ENCODE peak calls at places on chromosomes 16 and 17, in seven cellular contexts. One of them, this sample, is unnamed.

GRCh38 chr17:21020622-21021021 is 22.2 kb downstream of the USP22 start:
- DNase-seq in left ventricle myocardium inferior: no peak
- DNase-seq in HEK293T: no peak
- DNase-seq in AG20443: no peak
- DNase-seq in body of pancreas: no peak
- DNase-seq in PC-9: no peak
- DNase-seq in SJSA1: no peak
- DNase-seq in this sample: no peak

GRCh38 chr17:42530952-42531454 is 5.0 kb upstream of the NAGLU start:
- DNase-seq in AG20443: no peak
- DNase-seq in left ventricle myocardium inferior: no peak
- DNase-seq in PC-9: no peak
- DNase-seq in HEK293T: no peak
- DNase-seq in SJSA1: no peak
- DNase-seq in body of pancreas: peak; percentile 74
- DNase-seq in this sample: no peak

GRCh38 chr16:21060027-21060510 is 90.6 kb downstream of the DNAH3 start:
- DNase-seq in left ventricle myocardium inferior: no peak
- DNase-seq in body of pancreas: no peak
- DNase-seq in SJSA1: no peak
- DNase-seq in AG20443: no peak
- DNase-seq in HEK293T: no peak
- DNase-seq in PC-9: no peak
- DNase-seq in this sample: no peak

GRCh38 chr17:16085066-16085699 is 85.6 kb downstream of the TTC19 start:
- DNase-seq in PC-9: no peak
- DNase-seq in AG20443: peak; percentile 31
- DNase-seq in body of pancreas: no peak
- DNase-seq in left ventricle myocardium inferior: no peak
- DNase-seq in SJSA1: peak; percentile 53
- DNase-seq in HEK293T: no peak
- DNase-seq in this sample: no peak

GRCh38 chr16:48231675-48232214 is 12.4 kb upstream of the LONP2 start:
- DNase-seq in PC-9: no peak
- DNase-seq in HEK293T: peak; percentile 36
- DNase-seq in AG20443: peak; percentile 59
- DNase-seq in SJSA1: peak; percentile 25
- DNase-seq in left ventricle myocardium inferior: peak; percentile 21
- DNase-seq in body of pancreas: peak; percentile 29
- DNase-seq in this sample: no peak

GRCh38 chr16:26985100-26986065 is 81.3 kb upstream of the C16orf82 start:
- DNase-seq in SJSA1: no peak
- DNase-seq in left ventricle myocardium inferior: no peak
- DNase-seq in PC-9: no peak
- DNase-seq in HEK293T: no peak
- DNase-seq in AG20443: no peak
- DNase-seq in body of pancreas: no peak
- DNase-seq in this sample: no peak

GRCh38 chr16:361872-362701 is 8.3 kb downstream of the MRPL28 start:
- DNase-seq in PC-9: peak; percentile 74
- DNase-seq in HEK293T: peak; percentile 69
- DNase-seq in left ventricle myocardium inferior: peak; percentile 63
- DNase-seq in body of pancreas: peak; percentile 84
- DNase-seq in AG20443: peak; percentile 90
- DNase-seq in SJSA1: peak; percentile 61
- DNase-seq in this sample: peak; percentile 68

GRCh38 chr16:77553130-77553529 is 118.3 kb upstream of the ADAMTS18 start:
- DNase-seq in PC-9: no peak
- DNase-seq in body of pancreas: no peak
- DNase-seq in HEK293T: no peak
- DNase-seq in AG20443: no peak
- DNase-seq in SJSA1: no peak
- DNase-seq in left ventricle myocardium inferior: no peak
- DNase-seq in this sample: no peak

GRCh38 chr16:50644730-50645129 is 36.4 kb downstream of the SNX20 start:
- DNase-seq in left ventricle myocardium inferior: no peak
- DNase-seq in AG20443: peak; percentile 55
- DNase-seq in HEK293T: no peak
- DNase-seq in body of pancreas: peak; percentile 44
- DNase-seq in SJSA1: no peak
- DNase-seq in PC-9: no peak
- DNase-seq in this sample: peak; percentile 44

GRCh38 chr16:75555213-75555706 is 792 bp downstream of the TMEM231 start:
- DNase-seq in body of pancreas: peak; percentile 80
- DNase-seq in AG20443: peak; percentile 92
- DNase-seq in SJSA1: peak; percentile 72
- DNase-seq in left ventricle myocardium inferior: peak; percentile 84
- DNase-seq in HEK293T: peak; percentile 87
- DNase-seq in PC-9: peak; percentile 83
- DNase-seq in this sample: peak; percentile 79

GRCh38 chr16:2898831-2899563 is 12.7 kb upstream of the FLYWCH1 start:
- DNase-seq in SJSA1: no peak
- DNase-seq in left ventricle myocardium inferior: no peak
- DNase-seq in HEK293T: no peak
- DNase-seq in PC-9: no peak
- DNase-seq in AG20443: no peak
- DNase-seq in body of pancreas: no peak
- DNase-seq in this sample: no peak

GRCh38 chr17:77723071-77723908 is 235.2 kb upstream of the TNRC6C start:
- DNase-seq in PC-9: no peak
- DNase-seq in HEK293T: no peak
- DNase-seq in body of pancreas: no peak
- DNase-seq in left ventricle myocardium inferior: peak; percentile 38
- DNase-seq in AG20443: no peak
- DNase-seq in SJSA1: no peak
- DNase-seq in this sample: peak; percentile 8

GRCh38 chr17:16924701-16925440 is 47.0 kb downstream of the TNFRSF13B start:
- DNase-seq in SJSA1: no peak
- DNase-seq in body of pancreas: no peak
- DNase-seq in AG20443: no peak
- DNase-seq in PC-9: no peak
- DNase-seq in HEK293T: no peak
- DNase-seq in left ventricle myocardium inferior: peak; percentile 2
- DNase-seq in this sample: no peak

GRCh38 chr17:29483503-29483902 is 83.3 kb downstream of the ABHD15 start:
- DNase-seq in AG20443: no peak
- DNase-seq in PC-9: no peak
- DNase-seq in body of pancreas: no peak
- DNase-seq in left ventricle myocardium inferior: no peak
- DNase-seq in HEK293T: no peak
- DNase-seq in SJSA1: no peak
- DNase-seq in this sample: no peak

GRCh38 chr16:74268372-74268782 is 28.2 kb upstream of the PSMD7 start:
- DNase-seq in PC-9: no peak
- DNase-seq in AG20443: no peak
- DNase-seq in SJSA1: no peak
- DNase-seq in body of pancreas: no peak
- DNase-seq in left ventricle myocardium inferior: no peak
- DNase-seq in HEK293T: peak; percentile 39
- DNase-seq in this sample: no peak

GRCh38 chr16:28187595-28188004 is 24.2 kb downstream of the XPO6 start:
- DNase-seq in PC-9: peak; percentile 21
- DNase-seq in body of pancreas: no peak
- DNase-seq in left ventricle myocardium inferior: no peak
- DNase-seq in HEK293T: no peak
- DNase-seq in AG20443: no peak
- DNase-seq in SJSA1: no peak
- DNase-seq in this sample: no peak

GRCh38 chr16:3920206-3920605 is 39.7 kb upstream of the CREBBP start:
- DNase-seq in PC-9: no peak
- DNase-seq in body of pancreas: no peak
- DNase-seq in AG20443: no peak
- DNase-seq in left ventricle myocardium inferior: no peak
- DNase-seq in HEK293T: no peak
- DNase-seq in SJSA1: no peak
- DNase-seq in this sample: no peak

GRCh38 chr17:76700627-76701470 is 9.9 kb downstream of the MXRA7 start:
- DNase-seq in body of pancreas: peak; percentile 42
- DNase-seq in AG20443: peak; percentile 89
- DNase-seq in PC-9: no peak
- DNase-seq in SJSA1: peak; percentile 87
- DNase-seq in left ventricle myocardium inferior: peak; percentile 76
- DNase-seq in HEK293T: no peak
- DNase-seq in this sample: no peak

GRCh38 chr17:31095239-31096105 is 695 bp downstream of the NF1 start:
- DNase-seq in PC-9: no peak
- DNase-seq in body of pancreas: peak; percentile 43
- DNase-seq in AG20443: peak; percentile 31
- DNase-seq in SJSA1: peak; percentile 59
- DNase-seq in HEK293T: peak; percentile 32
- DNase-seq in left ventricle myocardium inferior: peak; percentile 41
- DNase-seq in this sample: no peak

GRCh38 chr17:10879110-10879509 is 41.2 kb upstream of the PIRT start:
- DNase-seq in AG20443: peak; percentile 12
- DNase-seq in HEK293T: peak; percentile 8
- DNase-seq in PC-9: no peak
- DNase-seq in SJSA1: no peak
- DNase-seq in left ventricle myocardium inferior: peak; percentile 19
- DNase-seq in body of pancreas: peak; percentile 8
- DNase-seq in this sample: peak; percentile 32

GRCh38 chr16:72203401-72203800 is 31.4 kb upstream of the PMFBP1 start:
- DNase-seq in HEK293T: no peak
- DNase-seq in AG20443: peak; percentile 36
- DNase-seq in body of pancreas: peak; percentile 62
- DNase-seq in SJSA1: no peak
- DNase-seq in left ventricle myocardium inferior: no peak
- DNase-seq in PC-9: no peak
- DNase-seq in this sample: peak; percentile 28

GRCh38 chr17:27315322-27315721 is 21.4 kb downstream of the WSB1 start:
- DNase-seq in SJSA1: no peak
- DNase-seq in HEK293T: peak; percentile 49
- DNase-seq in AG20443: peak; percentile 85
- DNase-seq in left ventricle myocardium inferior: peak; percentile 83
- DNase-seq in PC-9: no peak
- DNase-seq in body of pancreas: peak; percentile 48
- DNase-seq in this sample: peak; percentile 82

GRCh38 chr17:34658796-34659195 is 79.4 kb downstream of the TMEM132E start:
- DNase-seq in HEK293T: no peak
- DNase-seq in PC-9: no peak
- DNase-seq in AG20443: no peak
- DNase-seq in body of pancreas: no peak
- DNase-seq in SJSA1: no peak
- DNase-seq in left ventricle myocardium inferior: no peak
- DNase-seq in this sample: no peak

GRCh38 chr16:10153993-10154788 is 28.0 kb downstream of the GRIN2A start:
- DNase-seq in SJSA1: no peak
- DNase-seq in left ventricle myocardium inferior: no peak
- DNase-seq in AG20443: no peak
- DNase-seq in HEK293T: no peak
- DNase-seq in body of pancreas: no peak
- DNase-seq in PC-9: no peak
- DNase-seq in this sample: no peak

GRCh38 chr16:19330801-19331484 is 45.4 kb downstream of the CLEC19A start:
- DNase-seq in body of pancreas: no peak
- DNase-seq in HEK293T: no peak
- DNase-seq in left ventricle myocardium inferior: no peak
- DNase-seq in SJSA1: peak; percentile 4
- DNase-seq in AG20443: peak; percentile 62
- DNase-seq in PC-9: peak; percentile 80
- DNase-seq in this sample: no peak

GRCh38 chr17:45758544-45758943 is 25.6 kb upstream of the CRHR1 start:
- DNase-seq in left ventricle myocardium inferior: no peak
- DNase-seq in body of pancreas: no peak
- DNase-seq in PC-9: no peak
- DNase-seq in AG20443: no peak
- DNase-seq in SJSA1: no peak
- DNase-seq in HEK293T: no peak
- DNase-seq in this sample: no peak

GRCh38 chr16:4360538-4361021 is 9.5 kb upstream of the PAM16 start:
- DNase-seq in AG20443: no peak
- DNase-seq in SJSA1: no peak
- DNase-seq in body of pancreas: no peak
- DNase-seq in PC-9: no peak
- DNase-seq in left ventricle myocardium inferior: no peak
- DNase-seq in HEK293T: no peak
- DNase-seq in this sample: no peak

GRCh38 chr16:49023095-49023494 is 258.5 kb downstream of the CBLN1 start:
- DNase-seq in PC-9: no peak
- DNase-seq in AG20443: peak; percentile 33
- DNase-seq in body of pancreas: peak; percentile 9
- DNase-seq in left ventricle myocardium inferior: no peak
- DNase-seq in SJSA1: no peak
- DNase-seq in HEK293T: no peak
- DNase-seq in this sample: peak; percentile 79

GRCh38 chr17:57294629-57295501 is 38.5 kb downstream of the MSI2 start:
- DNase-seq in HEK293T: no peak
- DNase-seq in SJSA1: peak; percentile 72
- DNase-seq in left ventricle myocardium inferior: peak; percentile 38
- DNase-seq in body of pancreas: no peak
- DNase-seq in PC-9: peak; percentile 31
- DNase-seq in AG20443: no peak
- DNase-seq in this sample: no peak

GRCh38 chr17:17508019-17508535 is 11.9 kb upstream of the RASD1 start:
- DNase-seq in body of pancreas: no peak
- DNase-seq in HEK293T: no peak
- DNase-seq in PC-9: no peak
- DNase-seq in SJSA1: no peak
- DNase-seq in AG20443: no peak
- DNase-seq in left ventricle myocardium inferior: peak; percentile 9
- DNase-seq in this sample: no peak

GRCh38 chr17:29949708-29950107 is 8.3 kb downstream of the EFCAB5 start:
- DNase-seq in body of pancreas: no peak
- DNase-seq in left ventricle myocardium inferior: no peak
- DNase-seq in HEK293T: no peak
- DNase-seq in PC-9: no peak
- DNase-seq in AG20443: no peak
- DNase-seq in SJSA1: no peak
- DNase-seq in this sample: no peak

This sample was measured in mucosa of gallbladder.